ENCODE peak calls at places on chromosomes 2 and 18, in six cellular contexts. One of them, this sample, is unnamed.

GRCh38 chr2:241893265-241893664 is 23.7 kb downstream of the RTP5 start:
- DNase-seq in GM23338: no peak
- DNase-seq in brain microvascular endothelial cell: no peak
- DNase-seq in heart right ventricle: no peak
- DNase-seq in body of pancreas: peak
- DNase-seq in GM12865: no peak
- DNase-seq in this sample: no peak

GRCh38 chr2:223415071-223415470 is 187.1 kb downstream of the SCG2 start:
- DNase-seq in GM12865: no peak
- DNase-seq in GM23338: no peak
- DNase-seq in heart right ventricle: no peak
- DNase-seq in brain microvascular endothelial cell: no peak
- DNase-seq in body of pancreas: no peak
- DNase-seq in this sample: no peak

GRCh38 chr2:155145758-155146229 is 447.3 kb downstream of the KCNJ3 start:
- DNase-seq in GM12865: peak
- DNase-seq in brain microvascular endothelial cell: no peak
- DNase-seq in body of pancreas: peak
- DNase-seq in heart right ventricle: no peak
- DNase-seq in GM23338: no peak
- DNase-seq in this sample: no peak

GRCh38 chr2:230140667-230141066 is 71.9 kb upstream of the SLC16A14 start:
- DNase-seq in body of pancreas: no peak
- DNase-seq in GM23338: peak
- DNase-seq in brain microvascular endothelial cell: no peak
- DNase-seq in heart right ventricle: no peak
- DNase-seq in GM12865: no peak
- DNase-seq in this sample: no peak

GRCh38 chr18:75226956-75227316 is 16.3 kb downstream of the TSHZ1 start:
- DNase-seq in GM23338: no peak
- DNase-seq in GM12865: no peak
- DNase-seq in brain microvascular endothelial cell: no peak
- DNase-seq in body of pancreas: no peak
- DNase-seq in heart right ventricle: no peak
- DNase-seq in this sample: no peak

GRCh38 chr2:214100488-214100887 is 310.4 kb upstream of the VWC2L start:
- DNase-seq in GM23338: no peak
- DNase-seq in brain microvascular endothelial cell: no peak
- DNase-seq in body of pancreas: no peak
- DNase-seq in GM12865: no peak
- DNase-seq in heart right ventricle: no peak
- DNase-seq in this sample: no peak

GRCh38 chr2:86069783-86070339 is 35.8 kb downstream of the POLR1A start:
- DNase-seq in GM12865: no peak
- DNase-seq in GM23338: no peak
- DNase-seq in brain microvascular endothelial cell: no peak
- DNase-seq in heart right ventricle: no peak
- DNase-seq in body of pancreas: no peak
- DNase-seq in this sample: no peak

GRCh38 chr2:201255468-201255867 is 4.9 kb upstream of the CASP8 start:
- DNase-seq in GM12865: no peak
- DNase-seq in body of pancreas: no peak
- DNase-seq in heart right ventricle: no peak
- DNase-seq in GM23338: no peak
- DNase-seq in brain microvascular endothelial cell: no peak
- DNase-seq in this sample: no peak

GRCh38 chr2:43905388-43905803 is 66.6 kb downstream of the ABCG8 start:
- DNase-seq in GM23338: no peak
- DNase-seq in brain microvascular endothelial cell: peak
- DNase-seq in body of pancreas: no peak
- DNase-seq in GM12865: peak
- DNase-seq in heart right ventricle: no peak
- DNase-seq in this sample: no peak

GRCh38 chr18:78790960-78791359 is 188.7 kb upstream of the SALL3 start:
- DNase-seq in heart right ventricle: no peak
- DNase-seq in body of pancreas: no peak
- DNase-seq in GM23338: no peak
- DNase-seq in GM12865: no peak
- DNase-seq in brain microvascular endothelial cell: no peak
- DNase-seq in this sample: no peak

DNA sequence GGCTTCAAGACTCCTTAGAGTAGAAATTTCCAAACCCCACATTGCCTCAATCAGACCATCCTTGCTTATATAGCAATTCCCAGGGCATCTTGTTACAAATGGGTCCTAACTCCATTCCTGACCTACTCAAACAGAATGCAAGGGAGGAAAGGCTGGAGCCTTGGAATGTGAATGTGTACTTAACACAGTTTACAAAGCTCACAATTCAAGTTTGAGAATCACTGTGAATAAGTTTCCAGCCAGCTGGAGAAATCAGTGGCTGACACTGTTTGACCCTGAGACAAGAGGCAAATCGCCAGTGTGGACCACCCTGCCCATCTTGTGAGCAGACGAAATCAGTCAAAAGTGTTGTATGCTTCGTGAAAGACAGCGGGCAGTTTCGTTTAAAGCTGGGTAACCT is 65.5 kb downstream of the SOWAHC start:
- DNase-seq in GM23338: peak
- DNase-seq in GM12865: no peak
- DNase-seq in body of pancreas: no peak
- DNase-seq in brain microvascular endothelial cell: no peak
- DNase-seq in heart right ventricle: no peak
- DNase-seq in this sample: no peak
- TF ChIP-seq CTCF in GM23338: no peak
- TF ChIP-seq CTCF in GM12865: no peak
- TF ChIP-seq CTCF in body of pancreas: no peak
- TF ChIP-seq CTCF in brain microvascular endothelial cell: no peak
- TF ChIP-seq CTCF in heart right ventricle: no peak
- TF ChIP-seq CTCF in this sample: no peak

GRCh38 chr2:112493858-112494648 is 12.1 kb downstream of the TTL start:
- DNase-seq in brain microvascular endothelial cell: peak
- DNase-seq in body of pancreas: no peak
- DNase-seq in GM23338: no peak
- DNase-seq in GM12865: no peak
- DNase-seq in heart right ventricle: no peak
- DNase-seq in this sample: no peak
- H3K4me3 ChIP-seq in brain microvascular endothelial cell: no peak
- H3K4me3 ChIP-seq in body of pancreas: no peak
- H3K4me3 ChIP-seq in GM23338: no peak
- H3K4me3 ChIP-seq in GM12865: no peak
- H3K4me3 ChIP-seq in heart right ventricle: no peak
- H3K4me3 ChIP-seq in this sample: no peak

DNA sequence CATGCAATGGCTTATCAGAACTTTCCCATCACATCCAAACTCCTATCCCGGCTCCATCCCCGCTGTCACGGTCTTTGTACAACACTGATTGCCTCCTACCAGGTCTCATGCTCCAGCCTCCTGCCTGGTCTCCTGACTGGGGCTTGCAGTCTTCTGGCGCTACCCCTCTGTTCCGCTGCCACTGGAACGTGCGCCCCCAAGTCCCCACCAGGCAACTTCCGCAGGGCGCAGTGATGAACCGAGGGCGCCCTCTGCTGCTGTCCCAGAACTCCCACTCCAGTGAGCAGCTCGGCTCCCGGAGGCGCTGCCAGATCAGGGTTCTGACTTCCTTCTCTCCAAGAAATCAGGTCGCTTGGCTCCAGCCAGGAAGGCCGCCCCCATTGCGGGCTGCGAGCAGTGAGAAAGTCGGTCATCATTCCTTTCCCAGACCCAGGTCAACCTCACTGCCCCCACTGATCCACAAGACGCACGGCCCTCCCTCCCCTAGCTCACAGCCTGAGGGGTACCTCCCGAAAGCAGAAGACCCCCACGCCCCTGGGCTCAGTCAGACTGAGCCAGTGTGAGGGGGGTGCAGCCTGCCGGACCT is 43.9 kb upstream of the RAB11FIP5 start:
- DNase-seq in GM12865: peak
- DNase-seq in GM23338: peak
- DNase-seq in body of pancreas: peak
- DNase-seq in brain microvascular endothelial cell: peak
- DNase-seq in heart right ventricle: peak
- DNase-seq in this sample: no peak
- TF ChIP-seq CTCF in GM12865: peak
- TF ChIP-seq CTCF in GM23338: peak
- TF ChIP-seq CTCF in body of pancreas: peak
- TF ChIP-seq CTCF in brain microvascular endothelial cell: peak
- TF ChIP-seq CTCF in heart right ventricle: peak
- TF ChIP-seq CTCF in this sample: peak

GRCh38 chr2:36147670-36148390 is 207.7 kb upstream of the CRIM1 start:
- DNase-seq in body of pancreas: no peak
- DNase-seq in GM12865: peak
- DNase-seq in brain microvascular endothelial cell: no peak
- DNase-seq in heart right ventricle: no peak
- DNase-seq in GM23338: no peak
- DNase-seq in this sample: no peak

DNA sequence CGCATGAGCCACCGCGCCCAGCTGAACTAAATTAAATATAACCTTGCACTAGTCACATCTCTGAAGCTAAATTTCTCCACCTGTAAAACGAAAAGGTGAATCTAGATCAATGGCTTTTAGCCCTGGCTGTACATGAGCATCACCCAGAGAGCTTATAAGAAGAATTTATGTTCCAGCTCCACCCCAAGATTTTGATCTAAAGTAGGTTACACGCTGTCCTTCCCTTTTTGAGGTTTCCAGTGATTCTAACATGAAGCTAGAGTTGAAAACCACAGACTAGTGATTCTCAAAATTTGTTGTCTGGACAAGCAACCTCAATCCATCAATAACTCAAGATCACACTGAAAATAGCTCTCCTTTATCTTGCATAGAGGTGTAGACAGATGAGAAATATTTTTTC is 208.8 kb upstream of the CRIM1 start:
- DNase-seq in GM12865: no peak
- DNase-seq in GM23338: no peak
- DNase-seq in body of pancreas: no peak
- DNase-seq in heart right ventricle: no peak
- DNase-seq in brain microvascular endothelial cell: no peak
- DNase-seq in this sample: no peak
- H3K4me3 ChIP-seq in GM12865: no peak
- H3K4me3 ChIP-seq in GM23338: no peak
- H3K4me3 ChIP-seq in body of pancreas: no peak
- H3K4me3 ChIP-seq in heart right ventricle: no peak
- H3K4me3 ChIP-seq in brain microvascular endothelial cell: no peak
- H3K4me3 ChIP-seq in this sample: no peak

This sample was measured in RWPE2.